ENCODE peak calls at places on chromosomes 6 and 20, in four cellular contexts. M is GM23338; D is nephron progenitor cell; Q is activated CD4-positive, alpha-beta T cell treated with anti-CD3 and anti-CD28 coated beads for 24 hours. Y is an unnamed sample.

GRCh38 chr6:119858901-119859300 is 509.3 kb upstream of the MAN1A1 start:
- DNase-seq in M (no peak), Q (no peak), D (no peak), Y (no peak)

GRCh38 chr6:157205473-157206358 is 117.6 kb downstream of the TMEM242 start:
- DNase-seq in D (no peak), M (no peak), Q (no peak), Y (no peak)

GRCh38 chr6:30096829-30097228 is 16.1 kb downstream of the TRIM31 start:
- DNase-seq in D (no peak), Q (no peak), M (no peak), Y (no peak)

GRCh38 chr6:28995093-28995650 is 9.9 kb downstream of the ZNF311 start:
- DNase-seq in Q (no peak), D (no peak), M (no peak), Y (no peak)

GRCh38 chr6:161677188-161677587 is 403.3 kb upstream of the AGPAT4 start:
- DNase-seq in D (no peak), M (no peak), Q (no peak), Y (no peak)

GRCh38 chr6:159645659-159646058 is 47.4 kb downstream of the SOD2 start:
- DNase-seq in Q (no peak), D (no peak), M (no peak), Y (no peak)

GRCh38 chr6:80268865-80269264 is 162.4 kb downstream of the BCKDHB start:
- DNase-seq in M (no peak), Q (no peak), D (no peak), Y (no peak)

GRCh38 chr6:45477785-45478184 is 100.1 kb upstream of the SUPT3H start:
- DNase-seq in D (no peak), M (no peak), Q (no peak), Y (no peak)

GRCh38 chr20:31322504-31322903 is 14.1 kb upstream of the DEFB116 start:
- DNase-seq in Q (no peak), D (no peak), M (peak; percentile 45), Y (no peak)

GRCh38 chr20:62740286-62741141 is 31.9 kb downstream of the NTSR1 start:
- DNase-seq in D (no peak), M (no peak), Q (peak; percentile 55), Y (peak; percentile 96)

GRCh38 chr6:30819287-30819917 is 64.9 kb upstream of the DDR1 start:
- DNase-seq in Q (peak; percentile 66), M (no peak), D (no peak), Y (no peak)

GRCh38 chr6:46437671-46438221 is 53.5 kb downstream of the RCAN2 start:
- DNase-seq in M (no peak), Q (no peak), D (no peak), Y (peak; percentile 36)

GRCh38 chr6:168472363-168472762 is 31.4 kb downstream of the SMOC2 start:
- DNase-seq in D (no peak), M (no peak), Q (no peak), Y (no peak)

GRCh38 chr6:15063253-15063853 is 182.5 kb upstream of the JARID2 start:
- DNase-seq in M (no peak), D (no peak), Q (no peak), Y (no peak)

GRCh38 chr6:137834508-137834907 is 32.6 kb upstream of the TNFAIP3 start:
- DNase-seq in Q (no peak), D (no peak), M (no peak), Y (no peak)

GRCh38 chr20:23568320-23569011 is at the start of gene CST9L:
- DNase-seq in M (no peak), Q (no peak), D (peak; percentile 8), Y (no peak)

GRCh38 chr20:61052195-61052594 is 199.9 kb upstream of the CDH4 start:
- DNase-seq in D (no peak), M (no peak), Q (no peak), Y (no peak)

GRCh38 chr20:40744494-40745175 is 55.6 kb upstream of the MAFB start:
- DNase-seq in D (no peak), Q (no peak), M (no peak), Y (no peak)

GRCh38 chr6:157982297-157982579 is 575 bp downstream of the SYNJ2 start:
- DNase-seq in D (no peak), Q (no peak), M (peak; percentile 86), Y (no peak)

GRCh38 chr6:13814938-13815575 is 700 bp upstream of the MCUR1 start:
- DNase-seq in D (no peak), M (no peak), Q (no peak), Y (no peak)

GRCh38 chr20:20224806-20225205 is 143.1 kb upstream of the INSM1 start:
- DNase-seq in D (no peak), M (no peak), Q (no peak), Y (no peak)

GRCh38 chr20:42494290-42494689 is 695.4 kb downstream of the PTPRT start:
- DNase-seq in D (no peak), Q (no peak), M (no peak), Y (no peak)

GRCh38 chr6:10429638-10430427 is 15.0 kb upstream of the TFAP2A start:
- DNase-seq in Q (no peak), M (peak; percentile 78), D (no peak), Y (no peak)

GRCh38 chr6:139135578-139136545 is 982 bp downstream of the HECA start:
- DNase-seq in Q (no peak), M (peak; percentile 45), D (peak; percentile 67), Y (no peak)

GRCh38 chr6:87210979-87211378 is 55.6 kb downstream of the ZNF292 start:
- DNase-seq in D (no peak), Q (peak; percentile 18), M (no peak), Y (no peak)

GRCh38 chr6:114997813-114998292 is 655.0 kb upstream of the HS3ST5 start:
- DNase-seq in Q (no peak), M (no peak), D (no peak), Y (no peak)

GRCh38 chr6:165895421-165896165 is 232.6 kb upstream of the PDE10A start:
- DNase-seq in M (no peak), D (no peak), Q (no peak), Y (no peak)

GRCh38 chr6:44128020-44128917 is 915 bp downstream of the TMEM63B start:
- DNase-seq in D (peak; percentile 54), M (peak; percentile 66), Q (no peak), Y (no peak)

GRCh38 chr6:16419636-16420331 is 181.4 kb downstream of the GMPR start:
- DNase-seq in D (no peak), Q (no peak), M (no peak), Y (no peak)

GRCh38 chr6:10101551-10102252 is 313.2 kb downstream of the TFAP2A start:
- DNase-seq in Q (no peak), M (no peak), D (no peak), Y (no peak)

GRCh38 chr6:124947821-124948451 is 14.3 kb upstream of the RNF217 start:
- DNase-seq in M (no peak), Q (no peak), D (no peak), Y (peak; percentile 34)

GRCh38 chr6:13725570-13725969 is 13.9 kb upstream of the RANBP9 start:
- DNase-seq in D (no peak), M (no peak), Q (no peak), Y (peak; percentile 35)

GRCh38 chr20:62025832-62026563 is 39.7 kb downstream of the TAF4 start:
- DNase-seq in M (no peak), Q (no peak), D (no peak), Y (peak; percentile 65)

GRCh38 chr20:9279905-9280304 is 211.0 kb downstream of the PLCB4 start:
- DNase-seq in Q (no peak), M (no peak), D (peak; percentile 3), Y (no peak)

GRCh38 chr6:38522322-38522721 is 117.4 kb downstream of the BTBD9 start:
- DNase-seq in D (no peak), M (no peak), Q (no peak), Y (no peak)

GRCh38 chr6:38678178-38678760 is 24.7 kb downstream of the GLO1 start:
- DNase-seq in Q (no peak), M (no peak), D (no peak), Y (no peak)

GRCh38 chr6:143575440-143575839 is 63.9 kb upstream of the FUCA2 start:
- DNase-seq in Q (peak; percentile 38), D (peak; percentile 55), M (peak; percentile 81), Y (peak; percentile 79)

GRCh38 chr20:30502670-30503069 is 754.8 kb upstream of the DEFB115 start:
- DNase-seq in M (no peak), Q (no peak), D (no peak), Y (no peak)

GRCh38 chr20:29427201-29428060 is 1830.0 kb upstream of the DEFB115 start:
- DNase-seq in M (no peak), Q (no peak), D (no peak), Y (no peak)